ENCODE peak calls at places on chromosomes 3 and 15, in nine cellular contexts. S is kidney glomerular epithelial cell, P is fibroblast of the aortic adventitia, H is GDM1, Q is pulmonary artery endothelial cell, D is hypothalamus, M is Panc1, Y is Peyer's patch, T is Right ventricle myocardium superior. G is an unnamed sample.

GRCh38 chr3:110101361-110101760 is 764.0 kb upstream of the DPPA4 start:
- DNase-seq in P (no peak), Y (no peak), S (no peak), Q (no peak), M (no peak), D (no peak), T (no peak), H (no peak), G (no peak)

GRCh38 chr3:171974986-171975837 is 64.2 kb upstream of the FNDC3B start:
- DNase-seq in Y (no peak), S (peak), M (no peak), H (peak), T (no peak), D (no peak), Q (no peak), P (peak), G (no peak)

GRCh38 chr15:45198337-45199135 is 10.8 kb upstream of the SHF start:
- DNase-seq in P (peak), Q (peak), T (peak), H (peak), Y (peak), S (peak), M (peak), D (peak), G (peak)

GRCh38 chr3:25257026-25257425 is 171.0 kb upstream of the RARB start:
- DNase-seq in M (no peak), H (no peak), S (peak), Q (no peak), Y (no peak), T (no peak), P (peak), D (no peak), G (no peak)

GRCh38 chr3:147977001-147977400 is 567.8 kb downstream of the ZIC1 start:
- DNase-seq in Y (no peak), P (no peak), T (no peak), H (no peak), Q (no peak), S (no peak), M (no peak), D (no peak), G (no peak)

GRCh38 chr3:117433439-117433838 is 723.9 kb downstream of the TUSC7 start:
- DNase-seq in M (no peak), P (no peak), S (no peak), H (no peak), T (no peak), D (no peak), Y (no peak), Q (no peak), G (no peak)

GRCh38 chr3:155009217-155009616 is 70.9 kb upstream of the MME start:
- DNase-seq in D (no peak), S (no peak), Q (no peak), Y (no peak), H (no peak), T (no peak), M (no peak), P (no peak), G (no peak)

GRCh38 chr3:124765197-124765596 is 34.9 kb downstream of the UMPS start:
- DNase-seq in D (no peak), S (no peak), Y (no peak), T (no peak), M (no peak), P (no peak), H (no peak), Q (no peak), G (no peak)

GRCh38 chr3:123471106-123471505 is 22.2 kb upstream of the ADCY5 start:
- DNase-seq in P (no peak), S (no peak), D (no peak), Y (no peak), H (no peak), T (no peak), M (no peak), Q (no peak), G (no peak)

GRCh38 chr15:41783272-41783660 is 9.0 kb downstream of the MAPKBP1 start:
- DNase-seq in Q (no peak), T (no peak), D (no peak), Y (no peak), M (no peak), H (no peak), S (no peak), P (no peak), G (no peak)